ENCODE peak calls at places on chromosomes 12 and 14, in four cellular contexts. One of them, this sample, is unnamed. For H3K4me1, the result is how much of the 10 kb centered on the place peaks cover.

GRCh38 chr14:100285021-100285912 is 21.0 kb downstream of the SLC25A29 start:
- DNase-seq in upper lobe of left lung: peak
- DNase-seq in lung: peak
- DNase-seq in colonic mucosa: peak
- DNase-seq in this sample: peak

GRCh38 chr12:77062846-77063461 is 2.4 kb downstream of the E2F7 start:
- DNase-seq in upper lobe of left lung: no peak
- DNase-seq in lung: no peak
- DNase-seq in colonic mucosa: no peak
- DNase-seq in this sample: no peak

GRCh38 chr14:37197421-37198272 is at the start of gene MIPOL1:
- DNase-seq in upper lobe of left lung: peak
- DNase-seq in lung: peak
- DNase-seq in colonic mucosa: peak
- DNase-seq in this sample: no peak

GRCh38 chr14:74792249-74793039 is 29.3 kb downstream of the YLPM1 start:
- DNase-seq in upper lobe of left lung: no peak
- DNase-seq in lung: no peak
- DNase-seq in colonic mucosa: no peak
- DNase-seq in this sample: no peak

GRCh38 chr12:81492131-81492720 is 266.9 kb downstream of the PPFIA2 start:
- DNase-seq in upper lobe of left lung: no peak
- DNase-seq in lung: no peak
- DNase-seq in colonic mucosa: no peak
- DNase-seq in this sample: no peak

GRCh38 chr12:50620050-50620974 is 115.5 kb downstream of the DIP2B start:
- DNase-seq in upper lobe of left lung: no peak
- DNase-seq in lung: no peak
- DNase-seq in colonic mucosa: no peak
- DNase-seq in this sample: no peak

GRCh38 chr14:92315050-92315785 is 7.7 kb upstream of the SLC24A4 start:
- DNase-seq in upper lobe of left lung: no peak
- DNase-seq in lung: no peak
- DNase-seq in colonic mucosa: no peak
- DNase-seq in this sample: no peak

GRCh38 chr14:22748691-22749090 is 17.8 kb upstream of the OXA1L start:
- DNase-seq in upper lobe of left lung: no peak
- DNase-seq in lung: no peak
- DNase-seq in colonic mucosa: no peak
- DNase-seq in this sample: no peak

GRCh38 chr12:121287267-121287954 is 9.1 kb downstream of the CAMKK2 start:
- DNase-seq in upper lobe of left lung: no peak
- DNase-seq in lung: no peak
- DNase-seq in colonic mucosa: no peak
- DNase-seq in this sample: no peak

GRCh38 chr12:26369588-26369987 is 174.2 kb downstream of the SSPN start:
- DNase-seq in upper lobe of left lung: no peak
- DNase-seq in lung: no peak
- DNase-seq in colonic mucosa: no peak
- DNase-seq in this sample: no peak

GRCh38 chr12:96140110-96140509 is 54.1 kb upstream of the ELK3 start:
- DNase-seq in upper lobe of left lung: no peak
- DNase-seq in lung: no peak
- DNase-seq in colonic mucosa: no peak
- DNase-seq in this sample: no peak

GRCh38 chr14:70032447-70032846 is 153.2 kb downstream of the SMOC1 start:
- DNase-seq in upper lobe of left lung: no peak
- DNase-seq in lung: no peak
- DNase-seq in colonic mucosa: no peak
- DNase-seq in this sample: no peak

GRCh38 chr14:31265701-31266398 is 58.3 kb upstream of the HECTD1 start:
- DNase-seq in upper lobe of left lung: no peak
- DNase-seq in lung: no peak
- DNase-seq in colonic mucosa: no peak
- DNase-seq in this sample: no peak

GRCh38 chr12:57049890-57050289 is at the start of gene MYO1A:
- DNase-seq in upper lobe of left lung: no peak
- DNase-seq in lung: no peak
- DNase-seq in colonic mucosa: peak
- DNase-seq in this sample: no peak
- H3K4me3 ChIP-seq in upper lobe of left lung: no peak
- H3K4me3 ChIP-seq in lung: no peak
- H3K4me3 ChIP-seq in colonic mucosa: peak
- H3K4me3 ChIP-seq in this sample: no peak

DNA sequence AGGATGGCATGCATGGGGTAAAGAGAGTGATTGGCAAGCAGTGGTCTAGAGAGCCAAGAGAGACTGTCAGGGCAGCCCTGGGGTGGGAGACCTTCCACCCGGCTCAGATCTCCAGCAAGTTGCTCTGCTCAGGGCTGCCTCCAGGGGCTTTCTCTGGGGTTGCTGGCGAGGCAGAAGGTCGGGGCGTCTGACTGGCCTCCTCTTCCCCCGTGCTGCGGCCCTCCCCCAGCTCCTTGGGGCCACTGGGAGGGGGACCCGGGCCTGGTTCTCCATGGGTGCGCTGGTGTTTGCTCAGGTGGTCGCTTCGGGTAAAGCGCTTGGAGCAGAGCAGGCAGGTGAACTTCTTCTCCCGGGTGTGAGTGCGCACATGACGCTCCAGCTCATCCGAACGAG is 6.6 kb upstream of the AAAS start:
- DNase-seq in upper lobe of left lung: no peak
- DNase-seq in lung: no peak
- DNase-seq in colonic mucosa: no peak
- DNase-seq in this sample: no peak
- TF ChIP-seq CTCF in upper lobe of left lung: no peak
- TF ChIP-seq CTCF in lung: no peak
- TF ChIP-seq CTCF in colonic mucosa: no peak
- TF ChIP-seq CTCF in this sample: no peak

DNA sequence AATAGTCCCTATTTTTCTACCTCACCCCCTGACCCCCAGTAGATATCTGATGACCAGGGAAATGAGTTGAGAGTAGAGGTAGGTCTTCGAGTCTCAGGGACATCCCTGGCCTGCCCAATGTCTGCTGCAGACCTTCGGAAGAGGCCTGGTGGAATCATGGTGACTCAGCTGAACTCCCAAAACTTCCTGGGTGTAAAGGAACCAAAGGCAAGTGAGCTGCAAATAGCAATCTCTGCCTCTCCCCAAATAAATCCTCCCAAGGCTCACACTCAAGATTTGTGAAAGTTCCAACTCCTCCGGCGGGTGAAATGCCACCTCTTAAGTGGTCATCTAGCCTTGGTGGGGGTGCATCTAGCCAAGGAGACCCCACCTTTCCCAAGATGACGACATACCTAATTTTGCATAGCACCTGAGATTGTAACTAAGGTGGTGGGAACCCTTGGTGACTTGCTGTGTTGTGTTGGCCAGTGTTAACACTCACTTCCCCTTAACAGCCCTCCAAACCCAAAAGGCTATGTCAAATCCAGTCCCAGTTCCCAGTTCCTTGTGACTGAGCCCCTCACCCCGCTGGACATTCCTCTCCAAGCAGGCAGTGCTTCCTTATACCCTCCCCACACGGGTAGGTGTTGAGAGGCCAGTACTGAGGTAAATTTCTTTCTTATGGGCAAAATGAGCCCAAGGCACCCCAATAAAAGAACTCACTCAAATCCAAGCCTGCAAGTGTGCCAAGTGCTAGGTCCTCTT is 6.2 kb downstream of the ZFP36L1 start:
- DNase-seq in upper lobe of left lung: no peak
- DNase-seq in lung: no peak
- DNase-seq in colonic mucosa: peak
- DNase-seq in this sample: no peak
- H3K4me1 ChIP-seq in upper lobe of left lung: under half
- H3K4me1 ChIP-seq in lung: under half
- H3K4me1 ChIP-seq in colonic mucosa: under half
- H3K4me1 ChIP-seq in this sample: half or more

GRCh38 chr12:93595336-93595735 is 22.9 kb downstream of the SOCS2 start:
- DNase-seq in upper lobe of left lung: no peak
- DNase-seq in lung: no peak
- DNase-seq in colonic mucosa: no peak
- DNase-seq in this sample: no peak
- H3K4me3 ChIP-seq in upper lobe of left lung: peak
- H3K4me3 ChIP-seq in lung: no peak
- H3K4me3 ChIP-seq in colonic mucosa: no peak
- H3K4me3 ChIP-seq in this sample: no peak

DNA sequence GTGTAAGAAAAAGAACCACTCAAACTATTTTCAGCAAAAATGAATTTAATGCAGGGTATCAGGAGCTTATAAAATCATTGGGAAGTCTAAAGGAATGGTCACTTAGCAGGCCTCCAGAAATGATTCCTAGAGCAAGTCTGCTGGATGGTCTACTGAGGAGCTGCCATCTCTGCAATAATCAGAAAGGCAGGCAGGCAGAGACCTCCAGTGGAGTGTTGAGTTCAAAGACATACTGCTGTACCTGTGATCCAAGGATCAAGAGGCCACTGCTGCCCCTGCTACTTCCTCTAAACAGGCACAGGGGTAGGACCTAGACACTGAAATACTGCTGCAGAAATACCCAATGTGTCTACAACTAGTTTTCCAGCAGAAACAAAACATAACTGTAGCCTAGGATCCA is 14.5 kb upstream of the KICS2 start:
- DNase-seq in upper lobe of left lung: no peak
- DNase-seq in lung: no peak
- DNase-seq in colonic mucosa: no peak
- DNase-seq in this sample: no peak
- TF ChIP-seq CTCF in upper lobe of left lung: no peak
- TF ChIP-seq CTCF in lung: no peak
- TF ChIP-seq CTCF in colonic mucosa: no peak
- TF ChIP-seq CTCF in this sample: no peak

GRCh38 chr12:100443434-100443833 is 30.2 kb upstream of the NR1H4 start:
- DNase-seq in upper lobe of left lung: no peak
- DNase-seq in lung: no peak
- DNase-seq in colonic mucosa: no peak
- DNase-seq in this sample: no peak

GRCh38 chr12:100447405-100447804 is 26.3 kb upstream of the NR1H4 start:
- DNase-seq in upper lobe of left lung: no peak
- DNase-seq in lung: no peak
- DNase-seq in colonic mucosa: no peak
- DNase-seq in this sample: no peak

GRCh38 chr12:100445081-100445481 is 28.6 kb upstream of the NR1H4 start:
- DNase-seq in upper lobe of left lung: no peak
- DNase-seq in lung: no peak
- DNase-seq in colonic mucosa: no peak
- DNase-seq in this sample: no peak

GRCh38 chr12:100439797-100440196 is 33.9 kb upstream of the NR1H4 start:
- DNase-seq in upper lobe of left lung: no peak
- DNase-seq in lung: no peak
- DNase-seq in colonic mucosa: no peak
- DNase-seq in this sample: no peak

DNA sequence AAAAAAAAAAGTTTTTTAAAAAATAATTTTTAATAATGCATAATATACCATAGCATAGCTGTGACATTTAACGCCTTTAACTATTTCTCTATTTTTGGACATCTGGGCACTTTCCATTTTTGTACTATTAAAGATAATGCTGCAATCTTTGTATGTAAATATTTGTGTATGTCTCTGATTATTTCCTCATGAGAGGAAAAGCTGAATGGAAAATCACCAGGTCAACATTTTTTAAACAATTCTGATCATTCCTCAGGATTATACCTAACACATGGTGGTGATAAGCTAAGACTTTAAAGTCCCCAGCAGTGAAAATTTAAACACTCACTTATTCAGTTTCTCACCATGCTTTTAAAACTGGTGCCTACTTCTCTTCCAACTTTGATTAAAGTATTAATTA is 31.3 kb upstream of the NR1H4 start:
- DNase-seq in upper lobe of left lung: no peak
- DNase-seq in lung: no peak
- DNase-seq in colonic mucosa: no peak
- DNase-seq in this sample: no peak
- H3K4me1 ChIP-seq in upper lobe of left lung: under half
- H3K4me1 ChIP-seq in lung: under half
- H3K4me1 ChIP-seq in colonic mucosa: under half
- H3K4me1 ChIP-seq in this sample: under half

GRCh38 chr12:31832740-31833540 is 104.1 kb upstream of the AMN1 start:
- DNase-seq in upper lobe of left lung: peak
- DNase-seq in lung: no peak
- DNase-seq in colonic mucosa: no peak
- DNase-seq in this sample: peak
- H3K4me3 ChIP-seq in upper lobe of left lung: no peak
- H3K4me3 ChIP-seq in lung: no peak
- H3K4me3 ChIP-seq in colonic mucosa: no peak
- H3K4me3 ChIP-seq in this sample: peak

GRCh38 chr14:68816943-68817430 is 24.1 kb upstream of the ZFP36L1 start:
- DNase-seq in upper lobe of left lung: no peak
- DNase-seq in lung: no peak
- DNase-seq in colonic mucosa: no peak
- DNase-seq in this sample: no peak
- TF ChIP-seq CTCF in upper lobe of left lung: no peak
- TF ChIP-seq CTCF in lung: no peak
- TF ChIP-seq CTCF in colonic mucosa: no peak
- TF ChIP-seq CTCF in this sample: no peak

This sample was measured in CD8-positive, alpha-beta T cell.